ENCODE peak calls at places on chromosome 4, in nine cellular contexts. S is IMR-90, K is stomach, G is RWPE1, Q is endodermal cell, U is body of pancreas, Z is upper lobe of right lung, C is fibroblast of pulmonary artery, O is endothelial cell of umbilical vein. B is an unnamed sample.

GRCh38 chr4:8009097-8009496 is 69.4 kb upstream of the AFAP1 start:
- DNase-seq in S (no peak), K (no peak), G (no peak), Q (no peak), U (no peak), Z (no peak), C (no peak), O (no peak), B (no peak)

GRCh38 chr4:100895572-100896197 is 377.9 kb upstream of the EMCN start:
- DNase-seq in S (no peak), K (no peak), G (peak), Q (no peak), U (no peak), Z (no peak), C (no peak), O (peak), B (no peak)

GRCh38 chr4:134072137-134072536 is 129.5 kb downstream of the PABPC4L start:
- DNase-seq in S (no peak), K (no peak), G (no peak), Q (no peak), U (no peak), Z (no peak), C (no peak), O (no peak), B (no peak)

GRCh38 chr4:40933272-40934053 is 183.7 kb downstream of the NSUN7 start:
- DNase-seq in S (peak), K (no peak), G (no peak), Q (no peak), U (no peak), Z (no peak), C (peak), O (peak), B (peak)

GRCh38 chr4:56871357-56871993 is 36.2 kb upstream of the REST start:
- DNase-seq in S (no peak), K (no peak), G (no peak), Q (peak), U (no peak), Z (no peak), C (peak), O (no peak), B (no peak)

GRCh38 chr4:170047774-170048354 is 21.7 kb upstream of the MFAP3L start:
- DNase-seq in S (peak), K (peak), G (peak), Q (peak), U (peak), Z (no peak), C (peak), O (peak), B (peak)

GRCh38 chr4:41257257-41257900 is 651 bp downstream of the UCHL1 start:
- DNase-seq in S (peak), K (peak), G (peak), Q (peak), U (peak), Z (peak), C (peak), O (peak), B (peak)

GRCh38 chr4:163544407-163545038 is 50.0 kb downstream of the TMA16 start:
- DNase-seq in S (peak), K (peak), G (peak), Q (peak), U (peak), Z (peak), C (peak), O (peak), B (peak)

GRCh38 chr4:142671516-142671915 is 174.6 kb downstream of the INPP4B start:
- DNase-seq in S (no peak), K (no peak), G (no peak), Q (no peak), U (no peak), Z (no peak), C (peak), O (no peak), B (no peak)

GRCh38 chr4:156362581-156362980 is 408.9 kb upstream of the CTSO start:
- DNase-seq in S (peak), K (no peak), G (no peak), Q (no peak), U (no peak), Z (no peak), C (no peak), O (no peak), B (no peak)

GRCh38 chr4:37662861-37663390 is 23.2 kb downstream of the RELL1 start:
- DNase-seq in S (peak), K (no peak), G (no peak), Q (peak), U (peak), Z (no peak), C (no peak), O (no peak), B (no peak)

GRCh38 chr4:98026362-98026761 is 116.9 kb downstream of the STPG2 start:
- DNase-seq in S (no peak), K (no peak), G (no peak), Q (no peak), U (no peak), Z (no peak), C (no peak), O (no peak), B (no peak)

GRCh38 chr4:98030059-98030458 is 113.2 kb downstream of the STPG2 start:
- DNase-seq in S (no peak), K (no peak), G (no peak), Q (no peak), U (no peak), Z (no peak), C (no peak), O (no peak), B (no peak)

DNA sequence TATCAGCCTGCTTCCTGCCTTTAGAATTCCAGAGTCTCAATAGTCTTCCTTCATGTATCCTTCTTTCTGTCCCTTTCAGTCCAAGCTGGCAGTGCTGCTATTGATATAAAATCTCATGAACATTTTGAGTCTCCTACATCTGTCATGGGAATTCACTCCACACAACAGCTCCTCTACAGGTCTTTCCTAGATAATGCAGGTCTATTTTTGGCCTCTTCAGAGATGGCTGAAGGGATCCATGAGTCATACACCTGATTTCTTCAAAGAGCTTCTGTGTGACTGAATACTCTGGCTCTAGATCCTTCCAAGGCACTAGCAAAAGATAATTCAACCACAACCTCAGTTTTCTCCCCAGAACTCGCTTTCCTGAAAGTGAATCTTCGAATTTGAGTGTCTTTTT is 115.4 kb downstream of the STPG2 start:
- DNase-seq in S (no peak), K (no peak), G (peak), Q (peak), U (no peak), Z (no peak), C (peak), O (no peak), B (peak)
- TF ChIP-seq CTCF in S (no peak), K (no peak), G (peak), Q (peak), U (no peak), Z (no peak), C (no peak), O (no peak), B (peak)

GRCh38 chr4:177442623-177443155 is 452 bp upstream of the AGA start:
- DNase-seq in S (no peak), K (no peak), G (no peak), Q (no peak), U (no peak), Z (no peak), C (peak), O (no peak), B (no peak)

GRCh38 chr4:177436456-177436855 is 5.8 kb downstream of the AGA start:
- DNase-seq in S (no peak), K (no peak), G (no peak), Q (no peak), U (no peak), Z (no peak), C (no peak), O (no peak), B (no peak)

GRCh38 chr4:177444911-177445736 is 2.9 kb upstream of the AGA start:
- DNase-seq in S (no peak), K (no peak), G (no peak), Q (peak), U (no peak), Z (no peak), C (no peak), O (no peak), B (no peak)

GRCh38 chr4:177441803-177442622 is at the start of gene AGA:
- DNase-seq in S (peak), K (peak), G (peak), Q (peak), U (peak), Z (peak), C (peak), O (peak), B (peak)

GRCh38 chr4:177441061-177441802 is 1.0 kb downstream of the AGA start:
- DNase-seq in S (peak), K (no peak), G (no peak), Q (peak), U (no peak), Z (no peak), C (peak), O (no peak), B (peak)
- TF ChIP-seq CTCF in S (no peak), K (no peak), G (no peak), Q (peak), U (no peak), Z (peak), C (no peak), O (no peak), B (no peak)

GRCh38 chr4:3875466-3875865 is 109.3 kb downstream of the ADRA2C start:
- DNase-seq in S (no peak), K (no peak), G (no peak), Q (peak), U (no peak), Z (no peak), C (no peak), O (no peak), B (no peak)
- TF ChIP-seq CTCF in S (no peak), K (no peak), G (no peak), Q (no peak), U (no peak), Z (no peak), C (no peak), O (no peak), B (no peak)

GRCh38 chr4:14149469-14150030 is 522.0 kb upstream of the BOD1L1 start:
- DNase-seq in S (peak), K (no peak), G (no peak), Q (no peak), U (no peak), Z (no peak), C (peak), O (no peak), B (no peak)

DNA sequence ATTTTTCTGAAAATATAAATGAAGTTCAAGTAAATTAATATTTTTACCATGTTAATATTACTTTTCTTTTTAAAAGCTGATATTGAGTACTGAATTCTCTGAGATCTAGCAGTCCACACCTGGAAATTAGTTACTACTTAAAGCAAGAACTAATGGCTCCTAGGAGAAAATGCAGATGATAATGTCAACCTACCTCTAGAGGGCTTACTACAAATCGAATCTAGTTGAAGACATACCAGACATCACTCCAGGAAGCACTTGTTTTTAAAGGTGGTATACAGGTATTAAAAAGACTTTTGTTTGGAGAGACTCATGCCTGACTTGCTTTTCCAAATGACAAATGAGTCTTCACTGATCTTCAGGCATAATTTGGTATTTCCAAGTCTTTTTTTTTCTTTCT is 516.4 kb upstream of the BOD1L1 start:
- DNase-seq in S (peak), K (no peak), G (no peak), Q (no peak), U (no peak), Z (no peak), C (peak), O (no peak), B (peak)
- TF ChIP-seq CTCF in S (no peak), K (no peak), G (no peak), Q (peak), U (no peak), Z (no peak), C (peak), O (no peak), B (no peak)

GRCh38 chr4:111475696-111476095 is 669.6 kb upstream of the FAM241A start:
- DNase-seq in S (no peak), K (no peak), G (no peak), Q (no peak), U (no peak), Z (no peak), C (no peak), O (no peak), B (no peak)

DNA sequence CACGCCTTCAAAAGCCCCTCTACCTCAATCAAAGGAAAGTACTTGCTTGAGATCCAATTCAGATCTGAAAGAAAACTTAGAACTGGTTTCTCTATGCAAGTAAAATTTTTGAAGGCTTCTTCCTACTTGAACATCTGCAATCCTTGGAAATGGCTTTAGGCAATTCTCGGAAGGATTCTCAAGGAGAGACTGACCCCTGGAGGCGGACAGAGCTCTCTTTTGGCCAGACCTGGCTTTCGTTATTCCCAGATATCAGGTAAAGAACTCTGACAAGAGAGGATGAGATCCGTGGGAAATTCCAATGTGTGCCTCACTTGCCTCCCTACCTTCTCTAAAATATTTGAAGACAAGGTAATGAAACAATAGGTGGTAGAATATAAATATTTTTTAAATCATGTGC is 670.3 kb upstream of the FAM241A start:
- DNase-seq in S (peak), K (no peak), G (no peak), Q (peak), U (no peak), Z (no peak), C (peak), O (no peak), B (peak)
- TF ChIP-seq CTCF in S (peak), K (no peak), G (no peak), Q (peak), U (no peak), Z (peak), C (peak), O (no peak), B (peak)

DNA sequence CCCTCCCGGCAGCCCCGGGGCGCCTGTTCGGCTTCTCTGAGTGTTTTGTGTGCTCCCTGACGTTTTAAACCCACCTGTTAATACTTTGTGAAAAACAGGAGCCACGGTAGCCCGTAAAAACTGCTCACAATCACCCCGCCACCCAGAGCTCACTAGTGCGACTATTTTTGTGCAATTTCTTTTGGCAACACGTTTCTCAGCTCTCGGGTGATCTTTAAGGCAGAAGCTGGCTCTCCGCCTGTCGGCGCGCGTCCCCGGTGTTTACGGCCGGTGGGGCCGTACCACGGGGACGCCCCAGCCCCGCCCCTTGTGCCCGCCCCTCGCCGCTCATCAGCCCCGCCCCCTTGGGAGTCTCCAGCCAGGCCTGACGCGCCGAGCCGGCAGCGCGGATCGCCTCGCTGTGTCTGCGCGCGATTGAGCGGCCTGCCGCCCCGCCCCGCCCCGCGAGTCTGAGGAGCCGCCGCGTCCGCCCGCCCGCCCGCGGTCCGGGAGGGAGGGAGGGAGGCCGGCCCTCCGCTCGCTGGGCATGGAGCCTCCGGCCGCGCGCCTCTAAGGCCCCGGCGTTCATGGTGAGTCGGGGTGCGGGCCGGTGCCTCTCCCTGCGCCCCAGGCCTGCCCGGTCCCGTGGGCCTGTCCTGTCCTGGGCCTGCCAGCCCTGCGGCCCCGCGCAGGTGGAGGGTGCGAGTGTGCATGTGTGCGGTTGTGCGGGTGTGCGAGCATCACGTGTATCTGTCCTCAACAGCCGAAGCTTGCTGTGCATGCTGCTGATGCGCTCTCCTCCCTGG is 56.2 kb upstream of the TADA2B start:
- DNase-seq in S (peak), K (peak), G (peak), Q (peak), U (peak), Z (peak), C (peak), O (peak), B (peak)
- TF ChIP-seq CTCF in S (peak), K (peak), G (no peak), Q (peak), U (no peak), Z (no peak), C (no peak), O (no peak), B (no peak)